ENCODE peak calls at places on chromosome X, in nine cellular contexts. C is foreskin fibroblast, G is GM06990, Q is cardiac fibroblast, M is choroid plexus epithelial cell, D is hepatocyte, Z is fibroblast of lung, L is cardiac muscle cell, W is suprapubic skin. T is an unnamed sample.

GRCh38 chrX:43333543-43333942 is 322.6 kb upstream of the MAOA start:
- DNase-seq in C (no peak), G (no peak), Q (peak; percentile 0), M (peak; percentile 6), D (no peak), Z (no peak), L (peak; percentile 1), W (no peak), T (no peak)

GRCh38 chrX:55710701-55711100 is 6.8 kb upstream of the RRAGB start:
- DNase-seq in C (peak; percentile 65), G (no peak), Q (peak; percentile 71), M (peak; percentile 30), D (no peak), Z (peak; percentile 48), L (peak; percentile 47), W (no peak), T (no peak)

GRCh38 chrX:102063445-102064074 is 61.9 kb upstream of the TCEAL2 start:
- DNase-seq in C (no peak), G (no peak), Q (no peak), M (no peak), D (no peak), Z (no peak), L (no peak), W (no peak), T (no peak)

GRCh38 chrX:50432760-50433377 is 37.8 kb downstream of the DGKK start:
- DNase-seq in C (no peak), G (no peak), Q (no peak), M (no peak), D (peak; percentile 17), Z (no peak), L (no peak), W (no peak), T (no peak)

GRCh38 chrX:39652336-39652735 is 445.4 kb downstream of the BCOR start:
- DNase-seq in C (peak; percentile 49), G (no peak), Q (peak; percentile 43), M (peak; percentile 41), D (no peak), Z (no peak), L (peak; percentile 30), W (no peak), T (no peak)

GRCh38 chrX:150416469-150416868 is 53.4 kb downstream of the MAMLD1 start:
- DNase-seq in C (no peak), G (no peak), Q (no peak), M (no peak), D (no peak), Z (no peak), L (no peak), W (no peak), T (no peak)

GRCh38 chrX:71671043-71671829 is 3.9 kb downstream of the LOC101059915 start:
- DNase-seq in C (no peak), G (no peak), Q (no peak), M (no peak), D (no peak), Z (no peak), L (no peak), W (no peak), T (peak; percentile 25)

GRCh38 chrX:10001496-10001895 is 34.3 kb downstream of the CLDN34 start:
- DNase-seq in C (peak; percentile 55), G (no peak), Q (no peak), M (no peak), D (no peak), Z (peak; percentile 73), L (no peak), W (no peak), T (no peak)

GRCh38 chrX:39152106-39152649 is 350.9 kb downstream of the MID1IP1 start:
- DNase-seq in C (peak; percentile 2), G (peak; percentile 24), Q (peak; percentile 11), M (peak; percentile 4), D (peak; percentile 28), Z (no peak), L (peak; percentile 13), W (peak; percentile 76), T (peak; percentile 73)

GRCh38 chrX:40249582-40249981 is 151.8 kb upstream of the BCOR start:
- DNase-seq in C (no peak), G (no peak), Q (no peak), M (no peak), D (no peak), Z (no peak), L (no peak), W (no peak), T (no peak)

GRCh38 chrX:24520472-24520871 is 55.4 kb downstream of the PDK3 start:
- DNase-seq in C (no peak), G (no peak), Q (no peak), M (no peak), D (no peak), Z (no peak), L (no peak), W (no peak), T (no peak)

GRCh38 chrX:128975716-128976115 is 547.6 kb downstream of the SMARCA1 start:
- DNase-seq in C (no peak), G (peak; percentile 0), Q (peak; percentile 3), M (peak; percentile 4), D (peak; percentile 56), Z (no peak), L (peak; percentile 0), W (no peak), T (no peak)
- TF ChIP-seq CTCF in C (no peak), G (peak; percentile 73), Q (peak; percentile 9), M (peak; percentile 33), D (peak; percentile 56), Z (no peak), L (peak; percentile 13), W (peak; percentile 20), T (peak; percentile 33)

DNA sequence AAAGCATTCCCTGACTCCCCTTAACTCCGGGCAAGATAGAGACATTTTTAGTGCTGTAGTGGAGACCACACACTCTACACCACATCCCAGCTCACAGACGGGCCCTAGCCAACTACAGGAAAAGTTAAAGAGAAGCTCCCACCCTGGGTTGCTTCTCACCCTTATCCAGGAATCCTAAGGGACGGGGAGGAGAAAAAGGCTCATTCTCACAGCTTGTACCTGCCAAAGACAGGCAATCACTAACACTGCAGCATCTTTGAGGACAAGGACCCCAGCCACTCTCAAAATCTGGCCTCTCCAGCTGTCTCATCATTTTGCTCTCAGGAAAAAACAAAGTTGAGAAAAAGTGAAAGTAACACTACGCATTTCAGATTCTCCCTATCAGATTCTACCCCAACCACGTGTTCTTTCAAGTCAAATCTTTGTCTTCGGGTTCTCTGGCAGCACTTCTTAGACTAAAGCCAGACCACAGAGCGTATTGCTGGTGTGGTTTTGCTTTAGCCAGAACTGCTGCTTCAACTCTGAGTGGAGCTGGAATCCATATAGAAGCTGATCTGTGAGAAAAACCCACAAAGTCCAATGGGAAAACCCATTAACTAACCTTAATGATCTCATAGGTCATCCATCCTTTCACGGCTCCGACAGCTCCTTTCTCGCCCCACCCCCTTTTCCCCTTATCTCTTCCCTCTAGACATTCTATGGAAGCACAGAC is 605.9 kb upstream of the DIPK2B start:
- DNase-seq in C (peak; percentile 80), G (peak; percentile 16), Q (peak; percentile 81), M (peak; percentile 91), D (peak; percentile 24), Z (peak; percentile 98), L (peak; percentile 90), W (no peak), T (no peak)
- H3K4me3 ChIP-seq in C (peak overlapping the region; percentile 41), G (no peak overlapping the region), Q (peak overlapping the region; percentile 31), M (peak overlapping the region; percentile 49), D (no peak overlapping the region), Z (peak overlapping the region; percentile 64), L (no peak overlapping the region), W (peak overlapping the region; percentile 33), T (peak overlapping the region; percentile 32)

GRCh38 chrX:104641176-104641575 is 75.2 kb downstream of the IL1RAPL2 start:
- DNase-seq in C (no peak), G (no peak), Q (no peak), M (no peak), D (no peak), Z (no peak), L (no peak), W (no peak), T (no peak)
- TF ChIP-seq CTCF in C (no peak), G (peak; percentile 24), Q (no peak), M (no peak), D (no peak), Z (no peak), L (no peak), W (no peak), T (no peak)

GRCh38 chrX:68503830-68504229 is 5.0 kb downstream of the YIPF6 start:
- DNase-seq in C (no peak), G (no peak), Q (peak; percentile 37), M (peak; percentile 23), D (no peak), Z (peak; percentile 8), L (no peak), W (no peak), T (no peak)

GRCh38 chrX:68498508-68499379 is at the start of gene YIPF6:
- DNase-seq in C (peak; percentile 86), G (peak; percentile 80), Q (peak; percentile 72), M (peak; percentile 71), D (peak; percentile 87), Z (peak; percentile 70), L (peak; percentile 75), W (peak; percentile 82), T (peak; percentile 89)

GRCh38 chrX:68498044-68498507 is 775 bp upstream of the YIPF6 start:
- DNase-seq in C (no peak), G (no peak), Q (no peak), M (peak; percentile 41), D (no peak), Z (no peak), L (no peak), W (no peak), T (no peak)

GRCh38 chrX:68504237-68504636 is 5.4 kb downstream of the YIPF6 start:
- DNase-seq in C (peak; percentile 23), G (peak; percentile 6), Q (peak; percentile 85), M (peak; percentile 65), D (no peak), Z (peak; percentile 78), L (peak; percentile 38), W (no peak), T (no peak)

GRCh38 chrX:68500105-68500504 is 1.3 kb downstream of the YIPF6 start:
- DNase-seq in C (no peak), G (no peak), Q (no peak), M (no peak), D (no peak), Z (no peak), L (no peak), W (no peak), T (no peak)
- H3K4me3 ChIP-seq in C (peak overlapping the region; percentile 84), G (peak overlapping the region; percentile 80), Q (no peak overlapping the region), M (no peak overlapping the region), D (peak overlapping the region; percentile 90), Z (peak overlapping the region; percentile 95), L (peak overlapping the region; percentile 60), W (no peak overlapping the region), T (no peak overlapping the region)

DNA sequence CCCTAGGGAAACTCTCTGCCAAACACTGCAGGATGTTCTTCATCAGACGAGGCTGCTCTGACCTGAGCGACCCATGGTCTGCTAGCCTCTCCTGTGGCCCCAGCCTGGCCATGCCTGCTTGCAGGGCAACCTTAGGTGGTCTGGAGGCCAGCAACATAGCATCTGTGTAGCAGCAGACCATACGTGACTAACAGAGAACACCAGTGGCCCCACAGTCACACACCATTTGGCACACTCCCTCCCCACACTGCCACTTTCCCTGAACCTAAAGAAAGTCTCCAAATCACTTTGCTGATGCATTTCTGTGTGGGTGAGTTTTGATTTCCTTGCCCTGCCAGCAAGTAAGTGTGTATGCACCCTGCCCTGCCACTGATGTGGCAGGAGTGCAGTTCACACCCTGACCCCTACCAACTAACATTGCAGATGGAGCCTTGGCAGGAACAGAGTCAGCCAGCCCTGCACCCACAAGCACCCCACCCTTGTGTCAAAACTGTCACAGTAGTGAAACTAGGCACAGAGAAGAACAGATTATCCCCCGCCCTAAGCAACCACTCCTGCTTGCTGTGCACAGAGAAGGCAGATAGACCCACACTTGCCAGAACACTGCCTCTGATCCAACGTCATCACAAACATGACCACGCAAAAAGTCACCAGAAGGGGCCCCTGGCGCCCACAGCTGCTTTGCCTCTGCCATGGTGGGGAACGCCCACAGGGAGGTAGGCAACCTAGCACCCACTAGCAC is 249.1 kb downstream of the SPIN4 start:
- DNase-seq in C (no peak), G (no peak), Q (no peak), M (no peak), D (no peak), Z (no peak), L (no peak), W (no peak), T (no peak)
- TF ChIP-seq CTCF in C (no peak), G (no peak), Q (no peak), M (no peak), D (no peak), Z (no peak), L (no peak), W (no peak), T (no peak)